ENCODE peak calls at places on chromosome 5, in five cellular contexts. R, I, H, O and Z are unnamed samples. For H3K27me3, the result is how much of the 10 kb centered on the place peaks cover.

GRCh38 chr5:9173281-9174048 is 372.4 kb downstream of the SEMA5A start:
- DNase-seq in R (no peak), O (no peak), H (no peak), I (no peak), Z (no peak)

GRCh38 chr5:178839319-178839704 is 20.4 kb upstream of the ZNF354B start:
- DNase-seq in R (peak), O (peak), I (peak), H (peak), Z (no peak)

GRCh38 chr5:37725185-37725584 is 114.7 kb downstream of the GDNF start:
- DNase-seq in R (no peak), O (no peak), H (no peak), I (no peak), Z (no peak)

GRCh38 chr5:84602371-84602771 is 217.7 kb upstream of the EDIL3 start:
- DNase-seq in R (no peak), H (no peak), O (no peak), I (no peak), Z (no peak)

GRCh38 chr5:150317048-150318003 is 14.6 kb upstream of the ARSI start:
- DNase-seq in O (no peak), R (no peak), I (no peak), H (no peak), Z (no peak)

GRCh38 chr5:94508421-94509148 is 109.8 kb downstream of the KIAA0825 start:
- DNase-seq in I (no peak), R (no peak), H (peak), O (no peak), Z (no peak)

GRCh38 chr5:124655943-124656459 is 90.4 kb downstream of the ZNF608 start:
- DNase-seq in I (no peak), R (no peak), H (no peak), O (no peak), Z (no peak)

GRCh38 chr5:160539431-160539830 is 117.8 kb downstream of the PTTG1 start:
- DNase-seq in R (no peak), O (no peak), H (no peak), I (no peak), Z (no peak)

GRCh38 chr5:73519531-73520283 is 21.5 kb downstream of the BTF3 start:
- DNase-seq in I (peak), O (peak), H (peak), R (peak), Z (no peak)

GRCh38 chr5:133875179-133875578 is 93.2 kb downstream of the C5orf15 start:
- DNase-seq in O (no peak), H (no peak), R (no peak), I (no peak), Z (no peak)

GRCh38 chr5:170623576-170624181 is 119.9 kb downstream of the KCNIP1 start:
- DNase-seq in I (no peak), R (no peak), O (no peak), H (peak), Z (peak)

GRCh38 chr5:78992136-78992535 is 7.0 kb upstream of the ARSB start:
- DNase-seq in H (no peak), I (no peak), O (no peak), R (no peak), Z (no peak)

GRCh38 chr5:138716456-138716924 is 36.7 kb upstream of the CTNNA1 start:
- DNase-seq in O (no peak), R (no peak), I (no peak), H (peak), Z (no peak)

GRCh38 chr5:31106259-31106658 is 87.2 kb upstream of the CDH6 start:
- DNase-seq in R (no peak), O (no peak), I (no peak), H (no peak), Z (no peak)

GRCh38 chr5:68544656-68545565 is 329.4 kb downstream of the PIK3R1 start:
- DNase-seq in I (no peak), H (no peak), O (no peak), R (no peak), Z (no peak)

GRCh38 chr5:161286066-161286655 is 260.4 kb downstream of the GABRB2 start:
- DNase-seq in O (no peak), R (no peak), H (no peak), I (no peak), Z (no peak)

GRCh38 chr5:181248277-181248676 is 4.6 kb upstream of the RACK1 start:
- DNase-seq in O (no peak), I (no peak), H (no peak), R (no peak), Z (no peak)
- H3K27ac ChIP-seq in O (peak), I (peak), H (peak), R (no peak), Z (peak)

GRCh38 chr5:6594066-6594465 is 38.8 kb downstream of the NSUN2 start:
- DNase-seq in R (no peak), I (no peak), O (no peak), H (no peak), Z (no peak)

GRCh38 chr5:6596388-6596787 is 36.5 kb downstream of the NSUN2 start:
- DNase-seq in R (no peak), O (no peak), H (no peak), I (no peak), Z (no peak)

GRCh38 chr5:6597557-6597956 is 35.3 kb downstream of the NSUN2 start:
- DNase-seq in R (no peak), O (no peak), I (no peak), H (no peak), Z (no peak)

GRCh38 chr5:6593148-6594016 is 39.5 kb downstream of the NSUN2 start:
- DNase-seq in R (no peak), O (no peak), H (no peak), I (no peak), Z (no peak)

GRCh38 chr5:6595405-6595804 is 37.4 kb downstream of the NSUN2 start:
- DNase-seq in R (no peak), O (no peak), I (no peak), H (no peak), Z (no peak)
- TF ChIP-seq CTCF in R (no peak), O (no peak), I (no peak), H (no peak), Z (no peak)

GRCh38 chr5:115963566-115963965 is 1.3 kb downstream of the LVRN start:
- DNase-seq in I (no peak), H (peak), O (no peak), R (no peak), Z (no peak)
- H3K27me3 ChIP-seq in I (half or more), H (half or more), O (half or more), R (under half), Z (under half)

DNA sequence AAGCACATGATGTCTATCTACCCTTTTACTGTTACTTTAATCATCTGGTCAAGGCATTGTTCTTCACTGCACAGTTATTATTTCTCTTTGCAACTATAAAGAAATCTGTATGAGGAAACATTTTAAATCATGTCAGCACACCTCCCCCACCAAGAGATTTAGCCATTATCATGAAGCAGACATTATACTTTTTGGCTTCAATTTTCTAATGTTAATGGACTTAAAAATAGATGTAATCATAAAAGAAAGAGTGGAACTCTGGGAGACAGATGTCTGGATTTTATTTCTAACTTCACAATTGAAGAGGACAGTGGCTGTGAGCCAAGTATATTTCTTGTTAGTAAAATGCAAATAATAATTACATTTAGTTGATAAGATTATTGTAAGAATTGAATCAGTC is 932.4 kb downstream of the TAF11L14 start:
- DNase-seq in R (no peak), O (no peak), I (no peak), H (no peak), Z (no peak)
- H3K27ac ChIP-seq in R (no peak), O (no peak), I (no peak), H (no peak), Z (no peak)

GRCh38 chr5:937151-937924 is 44.7 kb downstream of the TRIP13 start:
- DNase-seq in O (no peak), I (no peak), H (no peak), R (no peak), Z (peak)
- TF ChIP-seq CTCF in O (no peak), I (no peak), H (no peak), R (no peak), Z (no peak)

GRCh38 chr5:168531191-168531590 is 2.1 kb downstream of the FBLL1 start:
- DNase-seq in R (no peak), H (no peak), I (no peak), O (no peak), Z (no peak)
- H3K27me3 ChIP-seq in R (under half), H (half or more), I (under half), O (under half), Z (under half)

GRCh38 chr5:67306997-67307580 is 110.5 kb upstream of the CD180 start:
- DNase-seq in H (no peak), I (no peak), O (no peak), R (no peak), Z (no peak)
- H3K27ac ChIP-seq in H (no peak), I (no peak), O (no peak), R (no peak), Z (no peak)

DNA sequence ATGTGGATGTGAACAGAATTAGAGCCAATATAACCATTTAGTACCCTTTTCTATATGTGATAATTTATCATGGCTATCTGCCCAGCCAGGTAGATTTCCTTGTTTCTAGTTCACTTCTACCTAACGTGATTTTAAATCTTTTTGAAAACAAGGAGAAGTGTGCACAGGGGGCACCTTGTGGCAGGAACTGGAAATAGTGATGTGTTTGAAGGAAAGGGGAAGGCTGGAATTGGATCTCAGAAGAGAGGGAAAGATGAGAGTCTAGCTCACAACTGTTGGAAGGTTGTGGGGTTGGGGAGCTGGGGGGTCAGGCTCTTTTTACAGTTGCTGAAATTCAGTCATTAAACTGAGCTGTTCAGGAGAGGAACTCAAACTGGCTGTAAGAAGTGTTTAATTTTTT is 219.5 kb downstream of the KCTD16 start:
- DNase-seq in R (no peak), H (no peak), O (no peak), I (no peak), Z (no peak)
- TF ChIP-seq CTCF in R (no peak), H (no peak), O (peak), I (no peak), Z (no peak)